ENCODE peak calls at places on chromosomes 4 and X, in four cellular contexts. K, D, O and I are unnamed samples.

GRCh38 chr4:121788896-121789295 is 12.2 kb upstream of the EXOSC9 start:
- DNase-seq in K (no peak), D (no peak), O (no peak), I (no peak)

GRCh38 chrX:70042399-70043371 is 7.1 kb downstream of the AWAT2 start:
- DNase-seq in K (no peak), D (no peak), O (no peak), I (no peak)

GRCh38 chr4:8316911-8317351 is 47.4 kb downstream of the HTRA3 start:
- DNase-seq in K (no peak), D (no peak), O (no peak), I (no peak)

GRCh38 chrX:68146054-68146453 is 287.2 kb downstream of the OPHN1 start:
- DNase-seq in K (no peak), D (peak), O (peak), I (peak)

GRCh38 chrX:153726286-153727107 is 1.8 kb downstream of the ABCD1 start:
- DNase-seq in K (peak), D (no peak), O (no peak), I (no peak)

GRCh38 chr4:70895405-70895804 is 6.8 kb upstream of the MOB1B start:
- DNase-seq in K (no peak), D (no peak), O (peak), I (no peak)

GRCh38 chr4:66032571-66032970 is 362.3 kb upstream of the EPHA5 start:
- DNase-seq in K (no peak), D (no peak), O (no peak), I (no peak)

GRCh38 chrX:139890991-139891700 is 41.7 kb downstream of the ATP11C start:
- DNase-seq in K (no peak), D (peak), O (peak), I (no peak)

GRCh38 chr4:82429728-82430192 is 502 bp downstream of the HNRNPDL start:
- DNase-seq in K (no peak), D (no peak), O (peak), I (no peak)

GRCh38 chr4:52051615-52052474 is 741 bp downstream of the SPATA18 start:
- DNase-seq in K (peak), D (peak), O (peak), I (peak)

GRCh38 chr4:102543030-102543505 is 41.9 kb downstream of the NFKB1 start:
- DNase-seq in K (no peak), D (no peak), O (peak), I (no peak)

GRCh38 chr4:54937501-54937900 is 187.9 kb downstream of the KDR start:
- DNase-seq in K (no peak), D (no peak), O (no peak), I (no peak)

GRCh38 chr4:103074598-103075434 is 1.7 kb downstream of the SLC9B2 start:
- DNase-seq in K (no peak), D (no peak), O (no peak), I (no peak)

GRCh38 chrX:45760187-45760742 is 559.6 kb upstream of the DIPK2B start:
- DNase-seq in K (no peak), D (no peak), O (no peak), I (no peak)

GRCh38 chrX:48648299-48648698 is 35.3 kb upstream of the WAS start:
- DNase-seq in K (no peak), D (no peak), O (no peak), I (peak)

GRCh38 chr4:55635282-55635681 is 816 bp downstream of the NMU start:
- DNase-seq in K (no peak), D (no peak), O (no peak), I (no peak)

GRCh38 chrX:19799319-19800182 is 87.8 kb downstream of the SH3KBP1 start:
- DNase-seq in K (no peak), D (no peak), O (no peak), I (no peak)

GRCh38 chr4:148441624-148441985 is 609 bp downstream of the NR3C2 start:
- DNase-seq in K (no peak), D (no peak), O (no peak), I (no peak)

GRCh38 chr4:89868999-89869589 is 25.6 kb upstream of the MMRN1 start:
- DNase-seq in K (no peak), D (no peak), O (no peak), I (no peak)

GRCh38 chr4:140046573-140046972 is 107.4 kb downstream of the MAML3 start:
- DNase-seq in K (no peak), D (no peak), O (no peak), I (no peak)

GRCh38 chr4:16067515-16067914 is 16.3 kb downstream of the PROM1 start:
- DNase-seq in K (no peak), D (no peak), O (peak), I (no peak)

GRCh38 chrX:139287155-139287924 is 243.2 kb upstream of the F9 start:
- DNase-seq in K (no peak), D (no peak), O (no peak), I (no peak)

GRCh38 chr4:125735107-125735506 is 420.4 kb downstream of the FAT4 start:
- DNase-seq in K (no peak), D (peak), O (peak), I (peak)

GRCh38 chr4:138595731-138596465 is 353.7 kb upstream of the SLC7A11 start:
- DNase-seq in K (no peak), D (no peak), O (no peak), I (no peak)

GRCh38 chr4:168501407-168501806 is 4.6 kb downstream of the PALLD start:
- DNase-seq in K (no peak), D (no peak), O (no peak), I (no peak)

GRCh38 chrX:586351-586750 is 44.2 kb upstream of the SHOX start:
- DNase-seq in K (no peak), D (no peak), O (no peak), I (no peak)

GRCh38 chrX:136528645-136529315 is 3.2 kb upstream of the VGLL1 start:
- DNase-seq in K (no peak), D (no peak), O (no peak), I (no peak)

GRCh38 chr4:181685461-181685860 is 557.7 kb upstream of the TENM3 start:
- DNase-seq in K (no peak), D (no peak), O (peak), I (no peak)

GRCh38 chr4:41506071-41506470 is 31.9 kb upstream of the LIMCH1 start:
- DNase-seq in K (no peak), D (no peak), O (no peak), I (no peak)

GRCh38 chr4:157204634-157205244 is 15.8 kb upstream of the GRIA2 start:
- DNase-seq in K (no peak), D (no peak), O (no peak), I (no peak)

GRCh38 chr4:15444879-15445576 is 17.2 kb downstream of the C1QTNF7 start:
- DNase-seq in K (no peak), D (no peak), O (peak), I (no peak)

GRCh38 chrX:13254076-13254785 is 65.6 kb downstream of the ATXN3L start:
- DNase-seq in K (no peak), D (no peak), O (peak), I (no peak)
- TF ChIP-seq CTCF in K (no peak), D (no peak), O (no peak), I (no peak)

GRCh38 chr4:37835031-37835430 is 8.5 kb downstream of the PGM2 start:
- DNase-seq in K (no peak), D (no peak), O (no peak), I (no peak)

GRCh38 chr4:37836838-37837413 is 10.4 kb downstream of the PGM2 start:
- DNase-seq in K (no peak), D (no peak), O (no peak), I (no peak)

GRCh38 chr4:37836256-37836655 is 9.8 kb downstream of the PGM2 start:
- DNase-seq in K (no peak), D (no peak), O (no peak), I (no peak)

GRCh38 chr4:37837446-37837845 is 11.0 kb downstream of the PGM2 start:
- DNase-seq in K (no peak), D (no peak), O (peak), I (peak)

DNA sequence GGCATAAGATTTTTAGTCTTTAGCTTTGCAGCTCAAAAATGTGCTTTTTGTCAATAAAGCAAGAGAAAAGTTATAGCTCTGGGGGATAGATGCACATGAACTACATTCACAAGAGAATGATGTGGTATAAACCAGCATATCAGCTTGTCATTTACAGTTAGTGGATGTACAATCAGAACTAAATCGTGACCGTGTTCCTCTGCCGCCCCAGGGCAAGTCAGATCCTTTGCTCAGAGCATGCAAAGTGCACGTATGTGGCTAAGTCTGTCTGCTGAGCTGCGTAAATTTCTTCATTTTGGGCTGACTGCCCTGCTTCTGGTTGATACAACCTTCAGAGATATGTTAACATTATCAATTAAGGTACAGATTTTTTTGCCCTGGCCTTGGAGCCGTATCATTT is 9.3 kb downstream of the PGM2 start:
- DNase-seq in K (no peak), D (no peak), O (no peak), I (no peak)
- TF ChIP-seq CTCF in K (no peak), D (no peak), O (no peak), I (no peak)

GRCh38 chr4:56976878-56977320 is 507 bp downstream of the NOA1 start:
- DNase-seq in K (peak), D (no peak), O (peak), I (no peak)
- TF ChIP-seq CTCF in K (peak), D (peak), O (no peak), I (no peak)

DNA sequence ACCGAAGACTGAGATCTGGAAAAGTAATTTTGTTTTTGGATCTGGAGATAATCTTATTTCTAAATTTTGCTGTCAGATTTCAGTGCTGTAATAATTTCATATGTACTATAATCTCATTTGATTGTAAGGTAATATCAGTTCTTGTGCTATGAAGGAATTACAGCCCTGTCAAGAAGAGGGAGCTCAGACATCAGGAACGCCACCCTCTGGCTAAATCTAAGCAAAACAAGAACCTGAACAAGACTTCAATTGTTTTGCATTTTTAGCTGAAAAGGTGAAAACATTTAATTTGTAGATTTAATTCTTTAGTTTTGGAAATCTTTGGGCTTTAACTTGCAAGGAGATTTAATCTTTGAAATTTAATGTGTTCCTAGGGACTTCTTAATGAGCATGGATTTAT is 525.4 kb upstream of the HS3ST1 start:
- DNase-seq in K (no peak), D (no peak), O (peak), I (no peak)
- TF ChIP-seq CTCF in K (peak), D (no peak), O (peak), I (no peak)